ENCODE peak calls at places on chromosomes 2 and 18, in five cellular contexts. I is pancreas, S is astrocyte of the cerebellum, G is kidney epithelial cell, H is choroid plexus epithelial cell. C is an unnamed sample.

GRCh38 chr2:14288016-14288415 is 344.5 kb upstream of the LRATD1 start:
- DNase-seq in I (no peak), H (no peak), G (no peak), S (no peak), C (no peak)

GRCh38 chr2:112482309-112483046 is 522 bp downstream of the TTL start:
- DNase-seq in G (no peak), I (peak), S (no peak), H (peak), C (no peak)

GRCh38 chr2:44770221-44771187 is 171.0 kb upstream of the SIX3 start:
- DNase-seq in G (no peak), I (no peak), S (no peak), H (no peak), C (no peak)

GRCh38 chr2:240506406-240507059 is 51.3 kb downstream of the ANKMY1 start:
- DNase-seq in S (no peak), G (no peak), I (no peak), H (no peak), C (no peak)

GRCh38 chr18:58579561-58580047 is 49.3 kb downstream of the ALPK2 start:
- DNase-seq in S (no peak), G (no peak), H (peak), I (no peak), C (no peak)

GRCh38 chr2:15971351-15971750 is 31.0 kb downstream of the MYCN start:
- DNase-seq in S (no peak), I (no peak), H (no peak), G (no peak), C (no peak)

GRCh38 chr2:205585451-205586045 is 96.8 kb upstream of the NRP2 start:
- DNase-seq in S (no peak), G (no peak), I (no peak), H (peak), C (no peak)

GRCh38 chr2:219541611-219542180 is 1.9 kb downstream of the CHPF start:
- DNase-seq in H (peak), I (peak), G (peak), S (peak), C (no peak)

GRCh38 chr2:213317929-213318328 is 33.7 kb downstream of the SPAG16 start:
- DNase-seq in S (peak), H (peak), G (no peak), I (no peak), C (peak)

GRCh38 chr2:43345391-43345813 is 119.0 kb upstream of the ZFP36L2 start:
- DNase-seq in S (peak), I (no peak), H (no peak), G (no peak), C (no peak)

GRCh38 chr2:104638795-104639194 is 215.1 kb upstream of the POU3F3 start:
- DNase-seq in S (no peak), I (no peak), H (no peak), G (no peak), C (no peak)

GRCh38 chr2:233449921-233450853 is 95.9 kb downstream of the DGKD start:
- DNase-seq in H (no peak), S (no peak), G (no peak), I (no peak), C (no peak)

GRCh38 chr18:80176334-80177080 is 67.4 kb downstream of the ADNP2 start:
- DNase-seq in G (no peak), I (no peak), H (peak), S (no peak), C (peak)

GRCh38 chr2:58475756-58476155 is 234.6 kb upstream of the FANCL start:
- DNase-seq in G (no peak), I (no peak), S (no peak), H (no peak), C (no peak)

GRCh38 chr2:51220606-51221005 is 188.7 kb upstream of the NRXN1 start:
- DNase-seq in H (no peak), I (no peak), G (no peak), S (no peak), C (no peak)

GRCh38 chr2:157158111-157158510 is 99.4 kb upstream of the GALNT5 start:
- DNase-seq in H (no peak), S (no peak), G (no peak), I (no peak), C (no peak)

GRCh38 chr18:58998421-58999203 is 133.9 kb downstream of the ZNF532 start:
- DNase-seq in S (peak), G (no peak), H (peak), I (no peak), C (no peak)

GRCh38 chr2:218284106-218284811 is 8.0 kb downstream of the TMBIM1 start:
- DNase-seq in H (peak), I (peak), G (peak), S (no peak), C (no peak)

GRCh38 chr2:147524912-147525311 is 319.9 kb upstream of the ACVR2A start:
- DNase-seq in I (no peak), H (no peak), G (no peak), S (no peak), C (no peak)

GRCh38 chr2:203347375-203347774 is 19.2 kb downstream of the ABI2 start:
- DNase-seq in I (no peak), H (no peak), G (no peak), S (no peak), C (no peak)

GRCh38 chr18:48902856-48903601 is 47.7 kb downstream of the SMAD7 start:
- DNase-seq in H (peak), S (peak), I (no peak), G (no peak), C (no peak)

GRCh38 chr2:177265386-177265690 is 811 bp upstream of the NFE2L2 start:
- DNase-seq in S (no peak), H (peak), I (no peak), G (no peak), C (no peak)
- TF ChIP-seq CTCF in S (peak), H (peak), I (no peak), G (peak), C (peak)

DNA sequence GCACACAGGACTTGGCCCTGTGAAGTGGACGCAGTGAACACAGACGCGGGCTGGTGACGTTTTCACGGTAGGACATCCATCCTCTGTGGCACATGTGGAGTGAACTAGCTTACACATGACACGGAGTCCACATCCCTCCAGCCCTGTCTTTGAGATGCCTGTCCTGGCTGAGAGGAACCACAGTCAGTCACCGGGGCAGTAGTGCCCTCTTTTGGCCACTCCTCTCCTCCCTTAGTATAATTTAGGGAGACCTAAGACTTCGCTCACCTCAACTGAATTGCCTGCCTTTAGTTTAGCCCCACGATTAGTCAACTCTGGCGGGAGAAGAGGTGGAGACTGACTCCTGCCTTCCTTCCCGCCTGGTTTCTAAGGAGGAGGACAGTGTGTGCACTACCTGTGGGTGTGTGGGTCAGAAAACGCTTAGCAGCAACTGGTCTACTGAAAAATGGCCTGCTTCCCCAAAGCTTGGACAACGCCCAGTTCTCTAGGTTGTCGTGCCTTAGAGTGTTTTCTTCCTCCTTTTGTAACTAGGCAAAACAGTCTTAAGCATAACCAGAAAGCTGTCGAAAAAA is 70.6 kb downstream of the MBP start:
- DNase-seq in I (no peak), G (no peak), S (no peak), H (peak), C (no peak)
- TF ChIP-seq CTCF in I (no peak), G (no peak), S (no peak), H (peak), C (no peak)

GRCh38 chr2:100793220-100793619 is 26.7 kb upstream of the NPAS2 start:
- DNase-seq in G (no peak), I (no peak), H (no peak), S (no peak), C (no peak)
- TF ChIP-seq CTCF in G (no peak), I (no peak), H (no peak), S (no peak), C (no peak)

GRCh38 chr2:69116438-69116837 is 103.5 kb downstream of the ANTXR1 start:
- DNase-seq in S (no peak), I (no peak), G (no peak), H (no peak), C (no peak)

GRCh38 chr2:69122271-69122670 is 109.3 kb downstream of the ANTXR1 start:
- DNase-seq in I (no peak), H (peak), S (no peak), G (peak), C (no peak)

GRCh38 chr2:69119541-69119940 is 106.6 kb downstream of the ANTXR1 start:
- DNase-seq in S (no peak), G (no peak), I (no peak), H (no peak), C (no peak)

GRCh38 chr2:69118609-69119008 is 105.6 kb downstream of the ANTXR1 start:
- DNase-seq in G (no peak), H (peak), S (peak), I (no peak), C (peak)

GRCh38 chr2:69119104-69119503 is 106.1 kb downstream of the ANTXR1 start:
- DNase-seq in G (no peak), H (no peak), I (no peak), S (no peak), C (no peak)
- TF ChIP-seq CTCF in G (no peak), H (no peak), I (no peak), S (no peak), C (no peak)

DNA sequence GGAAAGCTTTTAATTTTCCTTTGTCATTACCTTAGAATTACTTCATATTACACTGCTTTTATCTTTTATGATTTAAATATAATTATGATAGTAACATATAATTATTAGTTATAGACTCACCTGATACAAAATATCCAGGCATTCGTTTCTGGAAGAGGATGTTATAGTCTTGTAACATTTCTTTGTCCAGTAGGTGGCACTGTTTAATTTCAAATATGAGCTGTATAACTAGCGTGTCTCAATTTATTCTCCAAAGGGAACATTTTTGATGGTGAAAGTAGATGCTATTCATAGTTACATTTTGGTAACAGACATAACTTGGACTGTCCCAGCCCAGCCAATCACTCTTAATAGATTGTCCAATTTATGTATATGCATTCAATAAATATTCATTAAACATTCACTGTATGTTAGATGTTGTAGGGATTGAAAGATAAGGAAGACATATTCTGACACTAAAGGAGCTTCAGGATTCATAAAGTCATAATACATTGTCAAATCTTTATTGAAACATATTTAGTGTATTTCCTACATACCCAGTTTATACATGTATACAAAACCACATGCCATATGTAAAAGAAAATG is 19.2 kb downstream of the DAW1 start:
- DNase-seq in I (no peak), G (peak), H (peak), S (peak), C (no peak)
- TF ChIP-seq CTCF in I (peak), G (peak), H (peak), S (peak), C (peak)

DNA sequence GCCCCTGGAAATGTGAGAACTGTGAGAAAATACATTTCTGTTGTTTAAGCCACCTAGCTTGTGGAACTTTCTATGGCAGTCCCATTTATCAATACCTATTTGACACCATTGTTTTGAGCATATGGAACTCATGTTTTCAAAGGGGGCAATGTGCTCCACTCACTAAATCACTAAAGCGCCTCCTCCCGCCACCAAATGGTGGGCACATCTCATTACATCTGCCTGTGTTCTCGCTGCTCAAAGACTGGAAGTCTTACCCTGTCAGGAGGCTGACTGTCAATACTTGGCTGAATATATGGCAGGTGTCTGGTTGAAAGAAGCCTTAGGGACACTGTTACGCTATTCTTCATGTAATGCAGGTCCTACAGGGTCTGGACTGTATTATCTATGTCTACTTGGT is 767.7 kb downstream of the TSN start:
- DNase-seq in I (no peak), S (no peak), H (no peak), G (no peak), C (no peak)
- TF ChIP-seq CTCF in I (no peak), S (no peak), H (no peak), G (no peak), C (no peak)

DNA sequence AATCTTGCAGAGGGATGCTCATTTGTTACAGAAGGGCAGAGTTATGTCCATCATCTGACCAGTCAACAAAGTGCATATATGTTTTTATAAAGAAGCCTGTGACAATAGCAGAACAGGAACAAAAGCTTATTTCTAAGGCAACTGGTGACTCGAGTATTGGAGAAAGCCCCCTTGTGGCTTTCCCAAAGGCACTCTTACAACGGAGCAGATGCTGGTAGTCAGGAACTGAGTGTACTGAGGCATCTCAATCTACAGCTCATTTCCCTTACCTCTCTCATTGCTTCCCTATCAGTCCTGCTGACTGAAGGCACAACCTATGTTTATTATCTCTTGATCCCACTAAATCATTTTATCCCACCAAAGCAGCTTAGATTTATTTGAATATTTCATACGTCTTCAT is 557.1 kb upstream of the CHAC2 start:
- DNase-seq in H (peak), S (no peak), G (no peak), I (no peak), C (no peak)
- TF ChIP-seq CTCF in H (peak), S (peak), G (peak), I (no peak), C (peak)